ENCODE peak calls at places on chromosomes 11 and 22, in five cellular contexts. V, M, L, J and C are unnamed samples.

GRCh38 chr11:115060840-115061239 is 382.5 kb downstream of the NXPE2 start:
- DNase-seq in V (no peak), M (no peak), L (no peak), J (no peak), C (no peak)

GRCh38 chr11:47800759-47801158 is 33.6 kb upstream of the FNBP4 start:
- DNase-seq in V (no peak), M (no peak), L (no peak), J (no peak), C (no peak)

GRCh38 chr11:116862951-116863350 is 25.5 kb upstream of the APOA1 start:
- DNase-seq in V (no peak), M (no peak), L (no peak), J (no peak), C (no peak)

GRCh38 chr11:104968365-104968855 is at the start of gene CASP4:
- DNase-seq in V (no peak), M (peak; percentile 27), L (peak; percentile 45), J (peak; percentile 57), C (no peak)

GRCh38 chr22:47605441-47605840 is 843.0 kb downstream of the TBC1D22A start:
- DNase-seq in V (no peak), M (no peak), L (no peak), J (no peak), C (no peak)

GRCh38 chr11:106956887-106957505 is 61.3 kb downstream of the GUCY1A2 start:
- DNase-seq in V (peak; percentile 65), M (no peak), L (no peak), J (no peak), C (no peak)

GRCh38 chr11:19805827-19806226 is 93.2 kb downstream of the NAV2 start:
- DNase-seq in V (no peak), M (no peak), L (no peak), J (no peak), C (no peak)

GRCh38 chr11:118175031-118175531 is 1.4 kb downstream of the SCN2B start:
- DNase-seq in V (no peak), M (no peak), L (no peak), J (no peak), C (no peak)

GRCh38 chr11:12086271-12087074 is 23.9 kb upstream of the MICAL2 start:
- DNase-seq in V (no peak), M (peak; percentile 89), L (no peak), J (peak; percentile 98), C (no peak)

GRCh38 chr11:93005239-93005638 is 35.8 kb downstream of the MTNR1B start:
- DNase-seq in V (no peak), M (peak; percentile 68), L (no peak), J (no peak), C (no peak)

GRCh38 chr22:50599816-50600454 is 658 bp upstream of the MAPK8IP2 start:
- DNase-seq in V (peak; percentile 84), M (no peak), L (peak; percentile 53), J (no peak), C (peak; percentile 70)

GRCh38 chr11:74453373-74453975 is 13.9 kb downstream of the KCNE3 start:
- DNase-seq in V (peak; percentile 87), M (peak; percentile 18), L (peak; percentile 82), J (no peak), C (peak; percentile 24)

GRCh38 chr22:38345782-38346181 is 28.5 kb upstream of the CSNK1E start:
- DNase-seq in V (peak; percentile 5), M (no peak), L (no peak), J (no peak), C (no peak)

GRCh38 chr11:119179342-119179741 is 5.9 kb upstream of the NHERF4 start:
- DNase-seq in V (no peak), M (no peak), L (no peak), J (no peak), C (no peak)

GRCh38 chr22:18121436-18122253 is 11.0 kb downstream of the TUBA8 start:
- DNase-seq in V (peak; percentile 26), M (no peak), L (no peak), J (no peak), C (no peak)

GRCh38 chr11:78460468-78460867 is 42.8 kb upstream of the GAB2 start:
- DNase-seq in V (no peak), M (no peak), L (no peak), J (peak; percentile 7), C (no peak)

GRCh38 chr11:58564226-58564625 is 11.4 kb downstream of the LPXN start:
- DNase-seq in V (no peak), M (no peak), L (no peak), J (no peak), C (no peak)

GRCh38 chr22:35140879-35141745 is 75.2 kb downstream of the ISX start:
- DNase-seq in V (peak; percentile 81), M (no peak), L (peak; percentile 9), J (no peak), C (no peak)

GRCh38 chr22:25346859-25347751 is 127.7 kb downstream of the CRYBB2 start:
- DNase-seq in V (no peak), M (no peak), L (no peak), J (no peak), C (no peak)

GRCh38 chr11:27604416-27604815 is 95.8 kb downstream of the BDNF start:
- DNase-seq in V (no peak), M (no peak), L (no peak), J (no peak), C (no peak)

GRCh38 chr11:60265373-60266214 is 14.9 kb upstream of the MS4A4A start:
- DNase-seq in V (no peak), M (no peak), L (peak; percentile 15), J (no peak), C (no peak)

GRCh38 chr11:68081691-68082090 is 39.5 kb downstream of the CHKA start:
- DNase-seq in V (no peak), M (no peak), L (no peak), J (no peak), C (no peak)

GRCh38 chr11:64245797-64246623 is 733 bp downstream of the PPP1R14B start:
- DNase-seq in V (no peak), M (peak; percentile 50), L (peak; percentile 81), J (peak; percentile 67), C (peak; percentile 62)

GRCh38 chr11:115701284-115701875 is 197.2 kb upstream of the CADM1 start:
- DNase-seq in V (no peak), M (no peak), L (no peak), J (no peak), C (no peak)

GRCh38 chr22:23289851-23290724 is 109.8 kb downstream of the BCR start:
- DNase-seq in V (peak; percentile 86), M (no peak), L (peak; percentile 37), J (no peak), C (peak; percentile 59)